ENCODE peak calls at places on chromosomes 12 and 14, in five cellular contexts. H, A, Q, S and O are unnamed samples.

GRCh38 chr12:27474344-27474743 is 27.8 kb downstream of the SMCO2 start:
- DNase-seq in H (no peak), A (no peak), Q (no peak), S (peak; percentile 47), O (peak; percentile 32)

GRCh38 chr14:93100098-93100497 is 15.6 kb downstream of the ITPK1 start:
- DNase-seq in H (no peak), A (no peak), Q (no peak), S (no peak), O (no peak)

GRCh38 chr12:132545183-132545953 is 55.4 kb downstream of the FBRSL1 start:
- DNase-seq in H (no peak), A (no peak), Q (no peak), S (no peak), O (no peak)

GRCh38 chr12:106861984-106862894 is 87.8 kb downstream of the RIC8B start:
- DNase-seq in H (no peak), A (no peak), Q (no peak), S (no peak), O (no peak)

GRCh38 chr12:107487011-107487680 is 198.5 kb upstream of the PWP1 start:
- DNase-seq in H (no peak), A (no peak), Q (no peak), S (no peak), O (no peak)

GRCh38 chr12:3009780-3010179 is 50.6 kb downstream of the TEAD4 start:
- DNase-seq in H (no peak), A (no peak), Q (no peak), S (no peak), O (no peak)

GRCh38 chr14:59507063-59507751 is 22.9 kb downstream of the JKAMP start:
- DNase-seq in H (peak; percentile 61), A (peak; percentile 76), Q (peak; percentile 8), S (peak; percentile 80), O (peak; percentile 69)

GRCh38 chr12:645563-646071 is 17.6 kb downstream of the NINJ2 start:
- DNase-seq in H (peak; percentile 37), A (peak; percentile 89), Q (no peak), S (no peak), O (no peak)

GRCh38 chr12:14871886-14872285 is 13.8 kb downstream of the MGP start:
- DNase-seq in H (no peak), A (no peak), Q (no peak), S (no peak), O (no peak)

GRCh38 chr14:104580961-104581360 is 1.4 kb downstream of the C14orf180 start:
- DNase-seq in H (peak; percentile 63), A (no peak), Q (no peak), S (no peak), O (no peak)

GRCh38 chr12:26195641-26196423 is 459 bp downstream of the SSPN start:
- DNase-seq in H (peak; percentile 34), A (peak; percentile 11), Q (peak; percentile 52), S (peak; percentile 36), O (no peak)

GRCh38 chr12:19575307-19576243 is 136.3 kb downstream of the AEBP2 start:
- DNase-seq in H (peak; percentile 43), A (no peak), Q (no peak), S (peak; percentile 63), O (peak; percentile 50)

GRCh38 chr12:95709152-95709551 is 81.4 kb downstream of the NTN4 start:
- DNase-seq in H (no peak), A (no peak), Q (no peak), S (no peak), O (no peak)

GRCh38 chr12:14567311-14568195 is at the start of gene PLBD1:
- DNase-seq in H (peak; percentile 56), A (no peak), Q (no peak), S (no peak), O (no peak)

GRCh38 chr14:90857866-90858265 is 41.6 kb upstream of the TTC7B start:
- DNase-seq in H (no peak), A (no peak), Q (no peak), S (no peak), O (peak; percentile 60)

GRCh38 chr12:77560714-77561113 is 270.0 kb upstream of the NAV3 start:
- DNase-seq in H (no peak), A (no peak), Q (no peak), S (no peak), O (no peak)

GRCh38 chr12:130489293-130489692 is 151.6 kb downstream of the PIWIL1 start:
- DNase-seq in H (no peak), A (no peak), Q (no peak), S (no peak), O (no peak)

GRCh38 chr12:65937181-65937641 is 112.9 kb downstream of the HMGA2 start:
- DNase-seq in H (no peak), A (no peak), Q (no peak), S (no peak), O (peak; percentile 73)

GRCh38 chr12:1184402-1184801 is 193.4 kb downstream of the ERC1 start:
- DNase-seq in H (no peak), A (no peak), Q (no peak), S (peak; percentile 18), O (no peak)

GRCh38 chr14:44963775-44964380 is 1.9 kb downstream of the TOGARAM1 start:
- DNase-seq in H (no peak), A (no peak), Q (peak; percentile 12), S (no peak), O (no peak)

GRCh38 chr12:5718073-5718472 is 227.0 kb downstream of the ANO2 start:
- DNase-seq in H (no peak), A (no peak), Q (no peak), S (no peak), O (no peak)

GRCh38 chr14:32004300-32004699 is 72.8 kb upstream of the ARHGAP5 start:
- DNase-seq in H (no peak), A (no peak), Q (no peak), S (no peak), O (no peak)

GRCh38 chr12:57072661-57073060 is 5.9 kb downstream of the NEMP1 start:
- DNase-seq in H (no peak), A (no peak), Q (no peak), S (no peak), O (no peak)